ENCODE peak calls at places on chromosomes 5 and 9, in five cellular contexts. C is HepG2, X is H1, H is GM12891, Q is K562. D is an unnamed sample.

GRCh38 chr5:179124853-179125788 is 64.9 kb downstream of the ZNF354C start:
- DNase-seq in Q (no peak), X (no peak), H (no peak), C (no peak), D (no peak)

GRCh38 chr5:174723979-174724483 is 351 bp upstream of the MSX2 start:
- DNase-seq in C (no peak), Q (no peak), H (no peak), X (peak), D (no peak)

GRCh38 chr5:142832263-142832662 is 62.1 kb downstream of the ARHGAP26 start:
- DNase-seq in C (no peak), X (no peak), Q (no peak), H (no peak), D (no peak)

GRCh38 chr5:126095001-126095400 is 328.2 kb upstream of the GRAMD2B start:
- DNase-seq in X (no peak), H (no peak), Q (no peak), C (no peak), D (no peak)

GRCh38 chr5:6868170-6868569 is 154.9 kb downstream of the TENT4A start:
- DNase-seq in Q (no peak), H (no peak), C (no peak), X (no peak), D (no peak)

GRCh38 chr9:36191290-36191645 is 547 bp downstream of the CLTA start:
- DNase-seq in Q (no peak), H (no peak), X (no peak), C (no peak), D (no peak)

GRCh38 chr9:21813575-21814473 is 11.4 kb downstream of the MTAP start:
- DNase-seq in C (peak), H (no peak), X (no peak), Q (no peak), D (no peak)

GRCh38 chr9:124037790-124038189 is 26.2 kb downstream of the LHX2 start:
- DNase-seq in Q (no peak), H (no peak), X (no peak), C (no peak), D (no peak)

GRCh38 chr9:34332370-34332964 is 3.1 kb downstream of the NUDT2 start:
- DNase-seq in X (no peak), Q (peak), C (peak), H (no peak), D (no peak)

GRCh38 chr9:87615547-87616148 is 110.3 kb upstream of the CTSL start:
- DNase-seq in Q (no peak), C (no peak), H (no peak), X (no peak), D (no peak)

GRCh38 chr5:176535655-176536131 is 1.5 kb downstream of the RNF44 start:
- DNase-seq in Q (peak), C (peak), X (no peak), H (no peak), D (no peak)

GRCh38 chr5:108420182-108420581 is 38.3 kb upstream of the FBXL17 start:
- DNase-seq in X (no peak), Q (no peak), C (no peak), H (no peak), D (no peak)

GRCh38 chr9:124562328-124562727 is 55.1 kb upstream of the NR5A1 start:
- DNase-seq in X (no peak), C (peak), Q (no peak), H (no peak), D (no peak)

GRCh38 chr9:99726758-99727157 is 94.9 kb upstream of the NR4A3 start:
- DNase-seq in Q (no peak), X (no peak), C (no peak), H (no peak), D (no peak)

GRCh38 chr5:159216454-159216853 is 7.1 kb upstream of the RNF145 start:
- DNase-seq in H (no peak), X (no peak), Q (no peak), C (no peak), D (no peak)

GRCh38 chr5:33850100-33850594 is 41.6 kb downstream of the ADAMTS12 start:
- DNase-seq in C (peak), X (no peak), H (peak), Q (no peak), D (peak)

GRCh38 chr5:116176124-116176523 is 91.3 kb downstream of the COMMD10 start:
- DNase-seq in X (no peak), Q (no peak), C (no peak), H (no peak), D (no peak)

DNA sequence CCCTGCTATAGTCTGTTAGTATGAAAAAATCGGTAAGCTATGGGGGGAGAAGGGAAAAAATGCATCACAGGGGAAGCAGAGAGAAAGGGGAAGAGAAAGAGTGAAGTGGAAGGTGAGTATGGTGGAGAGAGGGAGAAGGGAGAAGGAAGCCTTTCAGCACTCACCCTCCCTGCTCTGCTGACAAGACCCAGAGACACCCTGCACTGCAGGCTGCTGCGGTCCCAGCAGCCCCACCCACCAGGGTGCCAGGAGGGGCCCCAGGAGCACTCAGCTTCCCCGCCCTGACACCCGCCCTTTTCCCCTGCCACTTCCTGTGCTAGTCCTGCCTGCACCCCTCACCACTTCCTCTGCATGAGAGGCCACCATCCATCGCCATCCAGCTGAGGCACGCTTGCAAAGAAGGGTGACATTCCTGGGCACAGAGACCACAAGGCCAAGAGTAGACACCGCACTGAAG is 12.7 kb downstream of the STK10 start:
- DNase-seq in C (peak), X (no peak), H (peak), Q (peak), D (peak)
- TF ChIP-seq TAF1 in C (no peak), X (no peak), H (peak), Q (no peak), D (no peak)

DNA sequence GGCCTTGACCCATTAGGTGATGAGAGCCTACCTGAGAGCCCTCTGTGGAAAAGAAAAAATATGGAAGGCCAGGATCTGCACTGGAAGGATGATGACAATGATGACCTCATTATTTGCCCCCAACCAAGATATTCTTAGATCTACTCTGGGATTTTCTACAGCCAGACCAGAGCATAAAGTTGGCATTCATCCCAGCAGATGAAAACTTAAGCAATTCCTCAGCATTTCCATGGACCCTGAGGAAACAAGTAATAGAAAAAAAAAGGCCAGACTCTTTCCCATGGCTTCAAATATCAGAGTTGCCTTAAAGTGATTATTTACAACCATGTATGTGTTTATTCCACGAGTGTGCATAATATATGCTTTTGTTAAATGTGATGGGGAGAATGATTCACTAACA is 95.0 kb downstream of the ARRDC3 start:
- DNase-seq in H (no peak), Q (no peak), C (no peak), X (no peak), D (no peak)
- TF ChIP-seq POLR2AphosphoS5 in H (no peak), Q (no peak), C (no peak), X (no peak), D (no peak)

GRCh38 chr9:131239307-131239975 is 36.9 kb downstream of the FAM78A start:
- DNase-seq in H (no peak), X (no peak), Q (no peak), C (no peak), D (no peak)

GRCh38 chr9:131236761-131237160 is 39.5 kb downstream of the FAM78A start:
- DNase-seq in H (no peak), X (no peak), Q (no peak), C (no peak), D (no peak)

GRCh38 chr9:131238402-131239021 is 37.8 kb downstream of the FAM78A start:
- DNase-seq in Q (no peak), X (no peak), H (no peak), C (no peak), D (no peak)

GRCh38 chr9:131237311-131237710 is 39.0 kb downstream of the FAM78A start:
- DNase-seq in X (no peak), C (no peak), Q (no peak), H (no peak), D (no peak)

DNA sequence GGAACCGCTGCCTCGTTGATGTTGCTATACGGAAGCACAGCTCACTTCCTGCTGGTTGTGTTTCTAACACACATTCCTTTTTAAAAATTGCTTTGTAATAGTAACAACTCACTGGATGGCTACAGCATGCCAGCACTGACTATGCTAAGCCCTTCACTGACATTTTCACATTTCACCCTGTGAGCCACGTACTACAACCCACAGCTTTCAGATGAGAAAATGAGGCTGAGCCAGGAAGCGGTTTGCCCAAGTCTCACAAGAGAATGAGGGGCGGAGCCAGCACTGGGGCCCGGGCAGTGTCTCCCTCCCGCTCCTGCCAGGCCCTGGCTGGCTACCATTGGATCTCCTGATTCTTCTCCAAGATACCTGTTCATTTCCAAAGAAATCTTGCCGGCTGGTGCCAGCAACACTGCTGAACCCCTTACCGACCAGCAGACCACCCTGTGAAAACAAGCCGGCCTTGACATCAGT is 38.3 kb downstream of the FAM78A start:
- DNase-seq in H (peak), X (peak), Q (no peak), C (no peak), D (peak)
- TF ChIP-seq POLR2A in H (peak), X (no peak), Q (no peak), C (no peak), D (peak)

GRCh38 chr5:59810041-59810440 is 83.5 kb downstream of the PDE4D start:
- DNase-seq in Q (peak), C (peak), H (no peak), X (peak), D (no peak)
- TF ChIP-seq TAF1 in Q (no peak), C (no peak), H (no peak), X (no peak), D (no peak)